ENCODE peak calls at places on chromosomes 6 and 20, in six cellular contexts. X, I, M, O, B and C are unnamed samples. For H3K4me1, the result is how much of the 10 kb centered on the place peaks cover.

GRCh38 chr6:113082691-113083090 is 735.6 kb downstream of the RFPL4B start:
- DNase-seq in X (peak), I (no peak), M (peak), O (no peak), B (no peak), C (no peak)

GRCh38 chr20:25490656-25491445 is 83.4 kb downstream of the GINS1 start:
- DNase-seq in X (no peak), I (no peak), M (no peak), O (no peak), B (no peak), C (no peak)

GRCh38 chr6:97460394-97460793 is 177.4 kb upstream of the MMS22L start:
- DNase-seq in X (no peak), I (no peak), M (peak), O (no peak), B (no peak), C (no peak)

GRCh38 chr20:45052698-45053440 is 48.1 kb downstream of the KCNS1 start:
- DNase-seq in X (peak), I (no peak), M (peak), O (no peak), B (no peak), C (no peak)

GRCh38 chr6:169225131-169225576 is 28.5 kb downstream of the THBS2 start:
- DNase-seq in X (no peak), I (no peak), M (no peak), O (no peak), B (no peak), C (no peak)

GRCh38 chr6:131295081-131295480 is 159.8 kb downstream of the AKAP7 start:
- DNase-seq in X (no peak), I (no peak), M (no peak), O (no peak), B (no peak), C (no peak)

GRCh38 chr6:18561006-18561750 is 174.0 kb downstream of the RNF144B start:
- DNase-seq in X (no peak), I (no peak), M (no peak), O (peak), B (no peak), C (no peak)

GRCh38 chr6:157034433-157035230 is 257.5 kb downstream of the ARID1B start:
- DNase-seq in X (peak), I (peak), M (peak), O (peak), B (peak), C (peak)

GRCh38 chr6:70413829-70414494 is 654 bp downstream of the FAM135A start:
- DNase-seq in X (no peak), I (peak), M (peak), O (peak), B (peak), C (no peak)

GRCh38 chr6:15453622-15454021 is 207.8 kb downstream of the JARID2 start:
- DNase-seq in X (no peak), I (no peak), M (no peak), O (no peak), B (no peak), C (no peak)

DNA sequence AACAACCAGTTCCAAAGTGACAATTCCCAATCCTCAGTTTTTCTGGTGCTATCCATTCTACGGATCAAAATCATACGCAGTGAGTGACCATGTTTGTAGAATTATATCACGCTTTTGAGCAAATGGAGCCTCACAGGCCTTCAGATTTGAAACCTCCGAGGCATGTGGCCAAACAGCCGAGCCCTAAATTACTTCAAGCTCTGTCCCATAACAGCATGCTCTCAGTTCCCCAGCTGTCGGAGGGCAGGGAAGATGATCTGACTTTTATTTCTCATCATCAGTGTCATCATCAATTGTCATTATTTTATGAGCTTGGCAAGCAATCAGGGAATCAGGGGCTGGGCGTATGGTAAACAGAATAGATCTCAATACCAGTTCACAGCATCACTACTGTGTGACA is 73.2 kb downstream of the PSMG4 start:
- DNase-seq in X (no peak), I (no peak), M (no peak), O (no peak), B (no peak), C (no peak)
- H3K4me1 ChIP-seq in X (under half), I (under half), M (under half), O (under half), B (under half), C (under half)

GRCh38 chr6:12957321-12958051 is 240.9 kb downstream of the PHACTR1 start:
- DNase-seq in X (peak), I (no peak), M (peak), O (peak), B (peak), C (peak)
- H2AFZ ChIP-seq in X (peak), I (no peak), M (peak), O (peak), B (peak), C (peak)

GRCh38 chr6:13425270-13425905 is 62.0 kb downstream of the GFOD1 start:
- DNase-seq in X (no peak), I (no peak), M (no peak), O (no peak), B (no peak), C (no peak)
- H3K4me1 ChIP-seq in X (under half), I (under half), M (under half), O (under half), B (under half), C (under half)

DNA sequence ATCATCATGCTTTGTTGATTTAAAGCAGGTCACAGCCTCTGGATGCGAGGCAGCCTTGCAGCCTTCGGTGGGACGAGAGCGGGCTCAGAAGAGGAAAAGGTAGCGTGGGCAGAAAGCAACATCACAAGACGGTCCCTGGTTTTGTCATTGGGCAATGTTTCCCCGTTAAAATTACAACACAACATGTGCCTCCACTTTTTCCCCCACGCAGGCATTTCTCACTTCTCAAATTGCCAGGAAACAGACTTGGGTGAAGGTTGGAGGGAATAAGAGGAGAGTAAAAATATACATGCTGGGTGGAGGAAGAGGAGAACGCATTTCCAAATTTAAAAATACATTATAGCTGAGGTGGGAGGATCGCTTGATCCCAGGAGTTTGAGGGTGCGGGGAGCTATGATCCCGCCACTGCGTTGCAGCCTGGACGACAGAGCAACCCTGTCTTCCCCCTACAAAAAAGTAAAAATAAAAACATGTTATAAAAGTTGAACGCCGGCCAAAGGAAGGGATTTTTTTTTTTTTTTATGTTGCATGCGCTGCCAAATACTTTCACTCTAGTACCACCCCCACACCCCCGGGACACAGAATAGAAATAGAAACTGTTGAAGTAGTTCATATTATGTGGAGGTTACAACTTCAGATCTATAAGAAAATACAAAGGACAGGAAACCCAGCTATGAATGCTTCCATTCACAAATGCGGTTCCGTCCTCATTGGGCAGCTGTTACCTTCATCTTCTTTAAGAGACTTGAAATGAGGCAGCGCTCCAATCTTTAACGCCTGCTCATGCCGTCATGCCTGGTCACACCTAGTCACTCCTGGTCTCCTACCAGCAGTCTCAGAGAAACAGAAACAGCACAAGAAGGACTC is 13.8 kb upstream of the NAA20 start:
- DNase-seq in X (no peak), I (no peak), M (peak), O (no peak), B (no peak), C (no peak)
- H2AFZ ChIP-seq in X (no peak), I (no peak), M (no peak), O (no peak), B (no peak), C (no peak)